ENCODE peak calls at places on chromosome 3, in seven cellular contexts. F is progenitor cell of endocrine pancreas, D is thyroid gland, B is neural crest cell, H is PC-3, S is GM13976, U is fibroblast of pulmonary artery. Q is an unnamed sample.

GRCh38 chr3:184663756-184664155 is 48.1 kb downstream of the MAGEF1 start:
- DNase-seq in U (no peak), H (no peak), S (no peak), B (no peak), D (no peak), F (no peak), Q (no peak)

GRCh38 chr3:175248832-175249231 is 389.7 kb downstream of the NAALADL2 start:
- DNase-seq in B (no peak), H (no peak), U (no peak), F (no peak), D (no peak), S (no peak), Q (no peak)

GRCh38 chr3:13145131-13145825 is 72.0 kb upstream of the IQSEC1 start:
- DNase-seq in D (no peak), H (peak), F (no peak), B (no peak), S (no peak), U (no peak), Q (no peak)

GRCh38 chr3:173750095-173750494 is 352.6 kb downstream of the NLGN1 start:
- DNase-seq in F (no peak), S (no peak), U (peak), D (no peak), H (no peak), B (no peak), Q (peak)

GRCh38 chr3:60669636-60670035 is 581.6 kb downstream of the FHIT start:
- DNase-seq in D (no peak), H (no peak), F (no peak), B (no peak), U (no peak), S (no peak), Q (no peak)

GRCh38 chr3:72043212-72044133 is 258.5 kb upstream of the PROK2 start:
- DNase-seq in H (no peak), F (no peak), S (peak), U (no peak), D (no peak), B (no peak), Q (no peak)

GRCh38 chr3:186589115-186589514 is 18.6 kb downstream of the DNAJB11 start:
- DNase-seq in B (no peak), S (no peak), D (no peak), U (peak), H (no peak), F (no peak), Q (no peak)

GRCh38 chr3:132399054-132399929 is 18.0 kb upstream of the DNAJC13 start:
- DNase-seq in H (peak), U (peak), F (peak), B (peak), D (peak), S (peak), Q (peak)

GRCh38 chr3:64411101-64411500 is 185.8 kb upstream of the PRICKLE2 start:
- DNase-seq in F (no peak), H (no peak), B (no peak), S (no peak), U (no peak), D (no peak), Q (no peak)

GRCh38 chr3:4888913-4889846 is 90.1 kb upstream of the BHLHE40 start:
- DNase-seq in D (no peak), H (peak), B (no peak), S (peak), U (peak), F (no peak), Q (peak)

GRCh38 chr3:54936561-54936960 is 8.7 kb upstream of the LRTM1 start:
- DNase-seq in B (no peak), D (no peak), S (no peak), U (peak), F (no peak), H (no peak), Q (no peak)

GRCh38 chr3:169390310-169390731 is 273.2 kb downstream of the MECOM start:
- DNase-seq in F (no peak), S (no peak), D (no peak), H (peak), U (peak), B (no peak), Q (no peak)

GRCh38 chr3:137000039-137000438 is 42.3 kb downstream of the IL20RB start:
- DNase-seq in H (no peak), F (no peak), D (no peak), U (no peak), B (no peak), S (no peak), Q (no peak)

GRCh38 chr3:188298585-188298984 is 144.6 kb downstream of the LPP start:
- DNase-seq in F (no peak), B (no peak), S (no peak), H (no peak), U (no peak), D (no peak), Q (peak)

GRCh38 chr3:113234688-113235260 is 23.4 kb downstream of the BOC start:
- DNase-seq in D (no peak), F (no peak), S (no peak), U (peak), H (no peak), B (no peak), Q (no peak)

GRCh38 chr3:17307889-17308288 is 423.1 kb downstream of the PLCL2 start:
- DNase-seq in D (no peak), F (no peak), H (no peak), U (no peak), B (no peak), S (no peak), Q (no peak)

GRCh38 chr3:156341324-156341723 is 213.6 kb downstream of the SSR3 start:
- DNase-seq in F (no peak), S (no peak), B (no peak), H (no peak), U (no peak), D (no peak), Q (no peak)

GRCh38 chr3:182124187-182124586 is 412.5 kb downstream of the SOX2 start:
- DNase-seq in F (no peak), H (no peak), B (no peak), S (no peak), D (no peak), U (no peak), Q (no peak)

GRCh38 chr3:22582291-22582690 is 620.8 kb upstream of the UBE2E2 start:
- DNase-seq in F (no peak), H (no peak), B (no peak), U (no peak), S (no peak), D (no peak), Q (no peak)

GRCh38 chr3:180640987-180641386 is 38.3 kb downstream of the CCDC39 start:
- DNase-seq in B (no peak), D (no peak), U (no peak), S (no peak), H (no peak), F (no peak), Q (no peak)

DNA sequence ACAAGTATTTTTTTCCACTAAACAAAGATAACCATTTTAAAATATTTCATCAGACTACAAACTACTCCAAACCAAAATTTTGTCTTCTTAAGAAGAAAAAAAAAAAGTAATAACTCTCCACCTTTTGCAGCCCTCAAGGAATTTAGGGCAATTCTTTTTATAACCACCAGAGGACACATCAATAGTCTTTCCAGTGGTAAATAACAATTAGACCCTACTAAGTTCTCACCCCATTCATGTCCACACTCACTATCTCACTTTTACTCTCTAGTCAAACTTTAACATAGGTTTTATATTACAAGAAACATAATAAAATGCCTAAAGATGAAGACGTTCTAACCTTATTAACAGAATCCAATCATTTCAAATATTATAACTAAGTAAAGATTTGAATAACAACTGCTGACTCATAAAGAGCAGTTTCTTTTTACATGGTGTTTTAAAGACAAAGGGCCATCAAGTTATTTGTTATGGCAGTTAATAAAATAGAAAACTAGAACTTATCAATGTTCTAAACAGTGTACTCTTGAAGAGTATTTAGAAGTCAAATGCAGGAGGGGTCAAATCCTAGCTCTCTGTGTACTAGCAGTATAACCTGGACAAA is 33.0 kb downstream of the CCDC39 start:
- DNase-seq in H (peak), B (no peak), U (peak), S (no peak), F (no peak), D (no peak), Q (no peak)
- TF ChIP-seq CTCF in H (peak), B (peak), U (peak), S (no peak), F (peak), D (no peak), Q (peak)

DNA sequence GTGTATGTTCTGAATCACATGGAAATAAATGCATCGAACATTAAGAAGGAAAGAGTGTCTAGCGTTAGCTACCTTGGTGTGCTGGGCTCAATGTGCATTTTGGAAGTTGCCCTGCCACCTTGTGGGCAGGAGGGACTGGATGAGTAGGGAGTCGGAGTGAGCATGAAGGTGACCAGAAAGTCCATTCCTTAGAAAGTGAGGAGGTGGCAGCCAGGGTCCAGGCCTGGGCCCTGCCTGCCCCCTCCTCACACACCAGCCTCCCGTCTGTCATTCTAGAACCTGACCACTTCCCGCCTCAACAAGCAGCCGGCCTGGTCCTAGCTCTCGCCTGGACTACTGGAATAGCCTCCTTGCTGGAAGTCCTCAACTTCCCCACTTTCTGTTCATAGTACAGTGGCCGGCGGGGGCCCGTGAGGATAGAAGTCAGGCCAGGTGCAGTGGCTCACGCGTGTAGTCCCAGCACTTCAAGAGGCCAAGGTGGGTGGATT is 10.2 kb upstream of the GATA2 start:
- DNase-seq in B (no peak), H (peak), S (no peak), F (no peak), D (peak), U (no peak), Q (no peak)
- TF ChIP-seq CTCF in B (peak), H (peak), S (no peak), F (peak), D (no peak), U (peak), Q (peak)

DNA sequence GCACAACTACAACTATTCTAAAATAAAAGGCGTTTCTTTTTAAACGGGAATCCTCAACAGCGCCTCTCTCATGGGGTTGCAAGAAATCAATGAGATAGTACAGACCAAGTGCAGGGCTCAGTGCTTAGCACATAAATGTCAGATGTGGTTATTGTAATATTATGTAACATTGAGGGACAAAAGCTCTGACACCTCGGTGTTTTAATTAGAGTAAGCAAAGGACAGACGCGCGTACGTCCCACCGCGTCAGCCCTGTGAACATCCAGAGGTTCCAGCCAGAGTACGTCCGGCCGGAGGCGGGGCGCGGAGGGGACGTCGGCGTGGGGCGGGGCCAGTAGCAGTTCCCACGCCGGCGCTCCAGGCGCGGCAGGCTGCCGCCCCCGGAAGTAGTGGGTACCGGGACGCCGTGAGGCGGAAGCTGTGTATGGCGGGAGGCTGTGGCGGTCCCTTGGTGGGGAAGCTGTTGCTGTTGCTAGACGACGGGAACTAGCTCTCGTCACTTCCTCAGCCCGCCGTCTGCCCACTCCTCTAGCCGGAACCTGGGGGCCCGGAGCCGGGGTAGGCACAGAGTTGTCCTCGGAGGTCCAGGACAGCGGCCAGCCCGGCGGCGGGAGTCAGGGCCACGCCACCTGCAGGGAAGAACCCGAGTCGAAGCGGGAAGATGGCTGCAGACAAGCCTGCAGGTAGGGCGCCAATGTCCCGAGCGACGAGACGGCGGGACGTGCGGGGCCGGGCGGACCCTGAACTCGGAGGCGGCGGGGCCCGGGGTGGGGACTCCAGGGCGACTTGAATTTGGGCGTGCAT is at the start of gene CNOT10:
- DNase-seq in D (peak), U (peak), S (peak), F (peak), B (peak), H (peak), Q (peak)
- TF ChIP-seq CTCF in D (peak), U (no peak), S (no peak), F (peak), B (peak), H (peak), Q (no peak)

GRCh38 chr3:50154840-50155490 is at the start of gene SEMA3F:
- DNase-seq in F (peak), B (peak), H (peak), U (peak), D (peak), S (peak), Q (peak)
- TF ChIP-seq CTCF in F (peak), B (peak), H (no peak), U (no peak), D (peak), S (no peak), Q (no peak)

DNA sequence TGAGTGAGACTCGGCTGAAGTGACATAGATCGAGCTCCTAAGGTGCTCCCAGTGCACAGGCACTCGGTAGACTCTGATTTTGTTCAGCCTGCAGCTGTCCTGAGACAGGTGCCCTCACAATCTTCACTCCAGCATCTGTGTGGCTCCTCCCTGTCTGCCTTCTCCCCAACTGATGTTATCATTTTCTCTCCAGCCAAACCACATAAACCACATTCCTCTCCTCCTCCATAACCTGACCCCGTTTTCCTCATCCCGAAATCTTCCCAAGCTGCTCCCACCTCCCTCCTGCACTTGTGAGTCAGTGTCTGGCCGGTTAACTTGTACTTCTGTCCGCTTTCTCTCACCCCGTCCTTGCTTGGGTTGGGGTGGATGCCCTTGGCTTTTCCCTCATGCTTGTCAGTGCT is 93.3 kb upstream of the HACD2 start:
- DNase-seq in U (peak), D (no peak), S (no peak), B (no peak), F (no peak), H (peak), Q (peak)
- TF ChIP-seq CTCF in U (no peak), D (no peak), S (no peak), B (no peak), F (no peak), H (no peak), Q (no peak)

DNA sequence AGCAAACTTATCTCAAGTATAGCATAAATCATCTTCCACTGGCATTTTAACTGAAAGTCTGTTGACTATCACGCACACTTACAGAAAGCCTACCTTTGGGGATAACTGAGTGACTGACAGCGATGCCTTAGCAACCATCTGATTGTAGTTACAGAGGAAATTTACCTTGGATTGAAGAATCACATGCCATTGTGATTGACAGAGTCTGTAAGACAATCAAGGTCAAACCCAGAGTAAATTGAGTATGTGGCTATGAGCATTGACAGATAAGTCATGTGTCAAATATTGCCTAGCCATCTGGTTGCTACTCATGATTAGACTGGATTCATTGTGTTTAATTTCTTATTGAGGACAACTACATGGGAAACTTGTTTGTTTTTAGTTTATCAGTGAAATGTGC is 82.0 kb downstream of the CNTN4 start:
- DNase-seq in S (no peak), B (no peak), U (no peak), H (no peak), D (no peak), F (no peak), Q (no peak)
- TF ChIP-seq CTCF in S (no peak), B (no peak), U (no peak), H (no peak), D (no peak), F (no peak), Q (no peak)

DNA sequence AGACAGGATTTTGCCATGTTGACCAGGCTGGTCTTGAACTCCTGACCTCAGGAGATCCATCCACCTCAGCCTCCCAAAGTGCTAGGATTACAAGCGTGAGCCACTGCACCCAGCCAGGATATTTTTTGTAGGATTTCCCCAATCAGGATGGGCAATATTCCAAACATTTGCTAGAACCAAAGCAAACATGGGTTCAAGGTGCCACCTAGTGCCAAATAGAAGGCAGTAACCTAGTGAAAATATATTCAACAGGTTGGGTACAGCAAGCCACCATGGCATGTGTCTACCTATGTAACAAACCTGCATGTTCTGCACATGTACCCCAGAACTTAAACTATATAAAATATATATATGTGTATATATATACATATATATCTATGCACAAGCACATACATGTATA is 185.9 kb upstream of the CADM2 start:
- DNase-seq in U (no peak), D (no peak), S (no peak), F (no peak), B (no peak), H (peak), Q (no peak)
- TF ChIP-seq CTCF in U (no peak), D (no peak), S (no peak), F (no peak), B (no peak), H (peak), Q (no peak)